ENCODE peak calls at places on chromosomes 3 and 15, in nine cellular contexts. H is lung, K is WERI-Rb-1, S is psoas muscle, M is ovary, C is K562, E is heart right ventricle, Z is endothelial cell of umbilical vein, Q is Peyer's patch. A is an unnamed sample.

GRCh38 chr3:127824151-127824825 is 2.0 kb upstream of the MGLL start:
- DNase-seq in Z (no peak), M (no peak), H (no peak), E (no peak), Q (no peak), C (no peak), K (no peak), S (no peak), A (no peak)

GRCh38 chr3:102457644-102458043 is 22.8 kb downstream of the ZPLD1 start:
- DNase-seq in Z (no peak), M (no peak), C (no peak), H (no peak), E (no peak), K (no peak), Q (no peak), S (no peak), A (no peak)

GRCh38 chr3:138188013-138188352 is 882 bp downstream of the ARMC8 start:
- DNase-seq in C (peak), K (no peak), E (no peak), S (no peak), Q (no peak), M (no peak), Z (peak), H (no peak), A (no peak)

GRCh38 chr3:4306860-4307259 is 3.7 kb downstream of the SETMAR start:
- DNase-seq in M (no peak), S (no peak), H (no peak), C (no peak), K (no peak), Q (no peak), E (no peak), Z (no peak), A (no peak)

GRCh38 chr15:70190965-70191364 is 93.2 kb upstream of the TLE3 start:
- DNase-seq in S (no peak), C (no peak), Q (no peak), K (no peak), M (no peak), Z (no peak), H (no peak), E (no peak), A (no peak)

GRCh38 chr3:101720851-101721649 is 3.4 kb upstream of the CEP97 start:
- DNase-seq in C (no peak), S (no peak), Q (no peak), H (no peak), M (no peak), E (no peak), Z (no peak), K (no peak), A (no peak)

GRCh38 chr3:120448707-120449650 is 1.8 kb downstream of the FSTL1 start:
- DNase-seq in S (no peak), H (no peak), Q (no peak), M (no peak), E (peak), Z (peak), K (no peak), C (no peak), A (no peak)

GRCh38 chr15:90839187-90840071 is 29.0 kb upstream of the FURIN start:
- DNase-seq in E (no peak), K (no peak), S (no peak), H (peak), Z (no peak), M (no peak), C (no peak), Q (peak), A (no peak)

GRCh38 chr3:70811880-70812279 is 499.4 kb upstream of the MDFIC2 start:
- DNase-seq in K (no peak), Z (no peak), H (no peak), C (no peak), M (no peak), Q (no peak), S (peak), E (peak), A (peak)

GRCh38 chr15:57667171-57667924 is 39.2 kb upstream of the POLR2M start:
- DNase-seq in E (no peak), Q (no peak), H (no peak), M (no peak), Z (peak), S (no peak), K (no peak), C (no peak), A (peak)

DNA sequence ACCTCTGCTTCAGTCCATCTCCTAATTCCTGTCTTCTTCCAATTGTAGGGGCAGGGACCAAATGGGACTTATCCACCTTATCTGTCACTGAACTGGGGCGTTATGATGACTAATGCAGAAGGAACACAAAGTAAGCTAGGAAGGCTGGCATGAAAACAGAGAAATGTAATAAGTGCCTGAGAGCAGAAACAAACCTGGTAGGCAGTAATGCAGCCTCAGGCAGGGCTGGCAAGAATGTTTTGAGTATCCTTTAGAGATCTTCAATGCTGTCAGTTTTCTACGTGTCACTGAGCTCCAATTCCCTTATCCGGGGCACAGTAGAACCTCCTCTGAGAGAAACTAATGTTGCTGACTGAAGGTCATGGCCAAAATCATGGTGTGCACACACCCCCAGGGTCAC is 246.2 kb upstream of the TBL1XR1 start:
- DNase-seq in K (no peak), Q (no peak), H (no peak), E (no peak), M (no peak), S (no peak), C (no peak), Z (peak), A (no peak)
- H3K27ac ChIP-seq in K (no peak), Q (peak), H (no peak), E (no peak), M (no peak), S (no peak), C (no peak), Z (no peak), A (peak)

GRCh38 chr15:96365781-96366525 is 35.5 kb downstream of the NR2F2 start:
- DNase-seq in Q (no peak), C (no peak), S (no peak), M (no peak), Z (no peak), E (no peak), H (no peak), K (no peak), A (no peak)
- H3K4me3 ChIP-seq in Q (no peak), C (no peak), S (no peak), M (no peak), Z (no peak), E (no peak), H (no peak), K (no peak), A (no peak)

GRCh38 chr3:196660381-196661166 is 21.1 kb downstream of the NRROS start:
- DNase-seq in Q (no peak), E (no peak), M (no peak), H (no peak), S (no peak), C (no peak), Z (no peak), K (no peak), A (peak)
- H3K27ac ChIP-seq in Q (no peak), E (no peak), M (no peak), H (no peak), S (no peak), C (no peak), Z (no peak), K (no peak), A (no peak)

DNA sequence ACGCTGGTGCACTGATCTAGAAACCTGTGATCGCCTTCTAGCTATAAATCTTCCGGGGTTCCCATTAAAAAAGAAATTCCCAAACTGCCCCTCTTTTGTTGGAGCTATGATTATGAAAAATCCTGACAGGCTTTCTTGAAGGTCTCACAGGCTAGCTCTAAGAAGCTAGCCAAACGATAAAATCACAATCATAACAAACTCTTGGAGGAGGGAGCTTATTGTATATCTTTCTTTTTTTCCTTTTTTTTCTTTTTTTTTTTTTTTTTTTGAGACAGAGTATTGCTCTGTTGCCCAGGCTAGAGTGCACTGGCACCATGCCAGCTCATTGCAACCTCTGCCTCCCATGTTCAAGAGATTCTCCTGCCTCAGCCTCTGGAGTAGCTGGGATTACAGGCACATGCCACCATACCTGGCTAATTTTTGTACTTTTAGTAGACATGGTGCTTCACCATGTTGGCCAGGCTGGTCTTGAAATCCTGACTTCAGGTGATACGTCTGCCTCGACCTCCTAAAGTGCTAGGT is 72.0 kb downstream of the MYO1E start:
- DNase-seq in K (no peak), E (no peak), H (no peak), M (no peak), Z (no peak), C (no peak), Q (peak), S (peak), A (no peak)
- H3K4me3 ChIP-seq in K (no peak), E (no peak), H (no peak), M (no peak), Z (peak), C (no peak), Q (no peak), S (peak), A (no peak)

GRCh38 chr3:195263193-195263924 is 7.6 kb downstream of the XXYLT1 start:
- DNase-seq in E (no peak), C (no peak), S (no peak), H (no peak), Q (no peak), Z (peak), M (peak), K (no peak), A (no peak)
- H3K27ac ChIP-seq in E (no peak), C (no peak), S (no peak), H (no peak), Q (no peak), Z (peak), M (no peak), K (no peak), A (no peak)

GRCh38 chr15:42920281-42921048 is at the start of gene TTBK2:
- DNase-seq in H (peak), Q (peak), K (peak), C (peak), Z (peak), E (peak), S (peak), M (peak), A (peak)

GRCh38 chr15:42919794-42920280 is 741 bp downstream of the TTBK2 start:
- DNase-seq in E (no peak), H (peak), M (no peak), Q (no peak), C (peak), S (no peak), Z (peak), K (peak), A (peak)

GRCh38 chr15:42918047-42918446 is 2.5 kb downstream of the TTBK2 start:
- DNase-seq in Q (no peak), H (no peak), S (no peak), C (no peak), K (no peak), E (no peak), Z (no peak), M (no peak), A (no peak)

GRCh38 chr15:42921049-42921731 is 612 bp upstream of the TTBK2 start:
- DNase-seq in H (peak), K (peak), S (peak), Z (peak), E (no peak), C (no peak), Q (peak), M (peak), A (peak)

GRCh38 chr15:42919308-42919707 is 1.3 kb downstream of the TTBK2 start:
- DNase-seq in Q (no peak), E (no peak), S (no peak), M (no peak), K (no peak), H (no peak), C (no peak), Z (no peak), A (no peak)
- H3K4me3 ChIP-seq in Q (no peak), E (peak), S (peak), M (peak), K (peak), H (no peak), C (peak), Z (peak), A (peak)

GRCh38 chr15:99057020-99057419 is 47.9 kb upstream of the SYNM start:
- DNase-seq in M (no peak), S (peak), C (no peak), K (no peak), Q (no peak), H (no peak), E (no peak), Z (no peak), A (no peak)

GRCh38 chr15:99055555-99056134 is 48.1 kb upstream of the PGPEP1L start:
- DNase-seq in C (no peak), Q (no peak), Z (no peak), E (no peak), H (no peak), M (no peak), S (no peak), K (no peak), A (no peak)

GRCh38 chr15:99058421-99058870 is 46.4 kb upstream of the SYNM start:
- DNase-seq in C (peak), Z (no peak), K (no peak), S (peak), E (no peak), H (no peak), M (peak), Q (no peak), A (no peak)

GRCh38 chr15:99059010-99059981 is 45.6 kb upstream of the SYNM start:
- DNase-seq in Q (peak), Z (peak), S (peak), M (peak), H (peak), C (peak), E (peak), K (peak), A (peak)

GRCh38 chr15:99057697-99058420 is 47.0 kb upstream of the SYNM start:
- DNase-seq in C (no peak), Q (no peak), Z (peak), K (no peak), S (peak), E (peak), M (peak), H (no peak), A (no peak)
- H3K27ac ChIP-seq in C (no peak), Q (peak), Z (no peak), K (no peak), S (peak), E (peak), M (no peak), H (peak), A (no peak)

GRCh38 chr3:131796558-131796957 is 238.3 kb downstream of the CPNE4 start:
- DNase-seq in Z (no peak), S (no peak), E (no peak), K (no peak), Q (no peak), H (no peak), M (no peak), C (no peak), A (no peak)
- H3K4me3 ChIP-seq in Z (no peak), S (no peak), E (no peak), K (no peak), Q (no peak), H (no peak), M (no peak), C (no peak), A (no peak)

GRCh38 chr15:67137951-67138935 is 72.8 kb downstream of the SMAD3 start:
- DNase-seq in E (no peak), K (no peak), S (no peak), M (no peak), Z (peak), Q (no peak), C (no peak), H (no peak), A (no peak)

GRCh38 chr15:67138946-67139855 is 73.8 kb downstream of the SMAD3 start:
- DNase-seq in S (no peak), K (no peak), Z (peak), C (no peak), H (no peak), E (no peak), Q (no peak), M (no peak), A (peak)

GRCh38 chr15:67137319-67137718 is 71.9 kb downstream of the SMAD3 start:
- DNase-seq in M (no peak), E (no peak), Q (no peak), K (no peak), S (no peak), C (no peak), H (no peak), Z (no peak), A (no peak)

GRCh38 chr15:67142142-67143092 is 77.0 kb downstream of the SMAD3 start:
- DNase-seq in Q (no peak), Z (peak), C (no peak), M (no peak), K (no peak), E (no peak), H (no peak), S (peak), A (no peak)

GRCh38 chr15:67140078-67140833 is 74.9 kb downstream of the SMAD3 start:
- DNase-seq in K (no peak), Z (no peak), M (no peak), H (no peak), S (no peak), E (no peak), Q (no peak), C (no peak), A (no peak)
- H3K27ac ChIP-seq in K (no peak), Z (peak), M (no peak), H (no peak), S (peak), E (no peak), Q (no peak), C (no peak), A (peak)